ENCODE peak calls at places on chromosome 14, in five cellular contexts. K is HS-5, N is COR-L47, C is GM19239, U is T-cell. O is an unnamed sample.

GRCh38 chr14:94345344-94346072 is 22.4 kb upstream of the SERPINA6 start:
- DNase-seq in K (peak), N (no peak), C (no peak), U (peak), O (no peak)

GRCh38 chr14:75126679-75127473 is at the start of gene NEK9:
- DNase-seq in K (peak), N (peak), C (peak), U (peak), O (peak)

GRCh38 chr14:104425763-104426691 is 153.5 kb upstream of the C14orf180 start:
- DNase-seq in K (no peak), N (no peak), C (no peak), U (no peak), O (no peak)

GRCh38 chr14:92472860-92473259 is 40.7 kb upstream of the RIN3 start:
- DNase-seq in K (no peak), N (no peak), C (no peak), U (no peak), O (no peak)

GRCh38 chr14:24513009-24513408 is 4.9 kb upstream of the CMA1 start:
- DNase-seq in K (no peak), N (no peak), C (no peak), U (no peak), O (no peak)

GRCh38 chr14:95533391-95533821 is 1.4 kb upstream of the GLRX5 start:
- DNase-seq in K (no peak), N (peak), C (no peak), U (no peak), O (no peak)

GRCh38 chr14:75280831-75281690 is 2.4 kb downstream of the FOS start:
- DNase-seq in K (no peak), N (no peak), C (no peak), U (peak), O (no peak)

GRCh38 chr14:54252072-54252730 is 144.6 kb upstream of the CDKN3 start:
- DNase-seq in K (peak), N (no peak), C (no peak), U (no peak), O (no peak)

GRCh38 chr14:93105362-93105761 is 10.4 kb downstream of the ITPK1 start:
- DNase-seq in K (peak), N (no peak), C (no peak), U (no peak), O (no peak)

GRCh38 chr14:92930737-92931602 is 8.0 kb downstream of the CHGA start:
- DNase-seq in K (no peak), N (no peak), C (no peak), U (no peak), O (no peak)

GRCh38 chr14:71365305-71365865 is 458.1 kb downstream of the PCNX1 start:
- DNase-seq in K (no peak), N (no peak), C (no peak), U (no peak), O (no peak)

GRCh38 chr14:28635387-28635786 is 131.2 kb upstream of the FOXG1 start:
- DNase-seq in K (no peak), N (peak), C (no peak), U (no peak), O (no peak)

GRCh38 chr14:65879218-65880009 is 466.9 kb downstream of the FUT8 start:
- DNase-seq in K (peak), N (no peak), C (no peak), U (no peak), O (no peak)

GRCh38 chr14:59332727-59333126 is 132.5 kb downstream of the GPR135 start:
- DNase-seq in K (peak), N (no peak), C (no peak), U (no peak), O (no peak)

GRCh38 chr14:92651106-92651792 is 97.2 kb downstream of the LGMN start:
- DNase-seq in K (no peak), N (no peak), C (peak), U (peak), O (peak)

GRCh38 chr14:36824854-36825253 is 163.2 kb downstream of the PAX9 start:
- DNase-seq in K (no peak), N (no peak), C (no peak), U (no peak), O (no peak)

GRCh38 chr14:93970967-93971634 is 5.3 kb downstream of the ASB2 start:
- DNase-seq in K (no peak), N (no peak), C (no peak), U (peak), O (peak)

GRCh38 chr14:52052991-52053390 is 15.9 kb downstream of the NID2 start:
- DNase-seq in K (no peak), N (no peak), C (no peak), U (no peak), O (no peak)

GRCh38 chr14:23588884-23589598 is 10.5 kb upstream of the JPH4 start:
- DNase-seq in K (peak), N (peak), C (peak), U (peak), O (peak)

GRCh38 chr14:86166541-86166940 is 636.6 kb downstream of the FLRT2 start:
- DNase-seq in K (no peak), N (no peak), C (no peak), U (no peak), O (no peak)

GRCh38 chr14:101518611-101519048 is 42.7 kb upstream of the DIO3 start:
- DNase-seq in K (no peak), N (no peak), C (no peak), U (no peak), O (no peak)

GRCh38 chr14:72633551-72633950 is 260.4 kb downstream of the DPF3 start:
- DNase-seq in K (no peak), N (no peak), C (no peak), U (no peak), O (no peak)

GRCh38 chr14:81366884-81367283 is 33.2 kb downstream of the STON2 start:
- DNase-seq in K (no peak), N (no peak), C (no peak), U (no peak), O (no peak)

GRCh38 chr14:50047274-50047676 is 69.1 kb downstream of the VCPKMT start:
- DNase-seq in K (no peak), N (no peak), C (peak), U (no peak), O (peak)

GRCh38 chr14:49552630-49553029 is 33.5 kb downstream of the RPS29 start:
- DNase-seq in K (no peak), N (no peak), C (no peak), U (no peak), O (no peak)

GRCh38 chr14:92254786-92255185 is 68.2 kb upstream of the SLC24A4 start:
- DNase-seq in K (no peak), N (no peak), C (no peak), U (no peak), O (no peak)

GRCh38 chr14:34692898-34693227 is 21.5 kb downstream of the CFL2 start:
- DNase-seq in K (no peak), N (no peak), C (no peak), U (no peak), O (no peak)

GRCh38 chr14:55578511-55578910 is 1.5 kb upstream of the KTN1 start:
- DNase-seq in K (no peak), N (no peak), C (no peak), U (no peak), O (no peak)

GRCh38 chr14:100830681-100831080 is 4.8 kb downstream of the MEG3 start:
- DNase-seq in K (no peak), N (no peak), C (no peak), U (no peak), O (no peak)